ENCODE peak calls at places on chromosomes 3 and 15, in six cellular contexts. E is BJ, C is GM12864, G is fibroblast of lung, P is GM23338, T is adrenal gland. U is an unnamed sample.
A peak's percentile ranks its signal among the peaks of the same experiment; 100 is the strongest.

GRCh38 chr15:65088643-65089021 is 12.1 kb downstream of the KBTBD13 start:
- DNase-seq in C (no peak), P (no peak), E (no peak), T (no peak), G (no peak), U (no peak)

GRCh38 chr3:196179380-196180308 is 31.6 kb downstream of the ZDHHC19 start:
- DNase-seq in P (peak; percentile 73), E (no peak), C (peak; percentile 92), T (no peak), G (peak; percentile 58), U (peak; percentile 82)

GRCh38 chr15:64527263-64527984 is 67.0 kb downstream of the ZNF609 start:
- DNase-seq in E (no peak), T (no peak), G (peak; percentile 66), C (no peak), P (no peak), U (no peak)

GRCh38 chr15:70030851-70031645 is 66.7 kb downstream of the TLE3 start:
- DNase-seq in C (no peak), G (no peak), T (no peak), P (no peak), E (no peak), U (no peak)

GRCh38 chr15:51499379-51499976 is 123.1 kb downstream of the DMXL2 start:
- DNase-seq in E (no peak), C (peak; percentile 21), T (no peak), P (peak; percentile 79), G (peak; percentile 66), U (peak; percentile 51)

GRCh38 chr3:39141211-39141995 is 12.0 kb downstream of the CSRNP1 start:
- DNase-seq in T (peak; percentile 72), E (no peak), G (peak; percentile 26), P (no peak), C (no peak), U (no peak)

GRCh38 chr3:114442251-114442650 is 148.4 kb downstream of the TIGIT start:
- DNase-seq in T (peak; percentile 52), G (peak; percentile 53), P (no peak), E (no peak), C (no peak), U (no peak)

GRCh38 chr3:129314757-129315385 is 36.2 kb downstream of the HMCES start:
- DNase-seq in E (peak; percentile 42), G (peak; percentile 94), P (peak; percentile 98), T (peak; percentile 85), C (no peak), U (peak; percentile 90)

GRCh38 chr15:72112111-72112510 is 5.8 kb downstream of the MYO9A start:
- DNase-seq in E (no peak), C (no peak), P (no peak), T (no peak), G (peak; percentile 62), U (no peak)

GRCh38 chr3:25587094-25587493 is 77.6 kb downstream of the TOP2B start:
- DNase-seq in P (no peak), G (no peak), T (no peak), E (no peak), C (no peak), U (no peak)

GRCh38 chr15:59583088-59583487 is 28.5 kb upstream of the GCNT3 start:
- DNase-seq in E (no peak), C (no peak), G (no peak), T (no peak), P (no peak), U (no peak)

GRCh38 chr15:37107071-37107753 is 6.9 kb upstream of the MEIS2 start:
- DNase-seq in T (peak; percentile 46), G (no peak), P (peak; percentile 75), E (no peak), C (no peak), U (no peak)

GRCh38 chr3:51163051-51163450 is 222.0 kb upstream of the MANF start:
- DNase-seq in E (no peak), C (no peak), T (no peak), P (no peak), G (no peak), U (no peak)

GRCh38 chr15:74630284-74631086 is 14.8 kb downstream of the CLK3 start:
- DNase-seq in T (no peak), C (no peak), G (no peak), E (no peak), P (no peak), U (no peak)

GRCh38 chr3:112761062-112761638 is 85.5 kb downstream of the CD200R1L start:
- DNase-seq in T (no peak), E (no peak), G (no peak), P (no peak), C (no peak), U (no peak)

GRCh38 chr3:33027091-33027490 is 69.9 kb downstream of the GLB1 start:
- DNase-seq in G (no peak), C (no peak), T (no peak), E (no peak), P (no peak), U (no peak)

GRCh38 chr3:14543446-14543845 is 3.3 kb upstream of the GRIP2 start:
- DNase-seq in P (no peak), G (no peak), E (no peak), C (no peak), T (no peak), U (no peak)

GRCh38 chr3:14542656-14543055 is 2.5 kb upstream of the GRIP2 start:
- DNase-seq in C (no peak), P (no peak), T (no peak), G (no peak), E (no peak), U (no peak)

GRCh38 chr3:14546041-14546440 is 5.9 kb upstream of the GRIP2 start:
- DNase-seq in G (no peak), T (no peak), C (no peak), P (no peak), E (no peak), U (no peak)

GRCh38 chr3:14545251-14545635 is 5.1 kb upstream of the GRIP2 start:
- DNase-seq in P (no peak), G (no peak), E (no peak), C (no peak), T (no peak), U (no peak)

DNA sequence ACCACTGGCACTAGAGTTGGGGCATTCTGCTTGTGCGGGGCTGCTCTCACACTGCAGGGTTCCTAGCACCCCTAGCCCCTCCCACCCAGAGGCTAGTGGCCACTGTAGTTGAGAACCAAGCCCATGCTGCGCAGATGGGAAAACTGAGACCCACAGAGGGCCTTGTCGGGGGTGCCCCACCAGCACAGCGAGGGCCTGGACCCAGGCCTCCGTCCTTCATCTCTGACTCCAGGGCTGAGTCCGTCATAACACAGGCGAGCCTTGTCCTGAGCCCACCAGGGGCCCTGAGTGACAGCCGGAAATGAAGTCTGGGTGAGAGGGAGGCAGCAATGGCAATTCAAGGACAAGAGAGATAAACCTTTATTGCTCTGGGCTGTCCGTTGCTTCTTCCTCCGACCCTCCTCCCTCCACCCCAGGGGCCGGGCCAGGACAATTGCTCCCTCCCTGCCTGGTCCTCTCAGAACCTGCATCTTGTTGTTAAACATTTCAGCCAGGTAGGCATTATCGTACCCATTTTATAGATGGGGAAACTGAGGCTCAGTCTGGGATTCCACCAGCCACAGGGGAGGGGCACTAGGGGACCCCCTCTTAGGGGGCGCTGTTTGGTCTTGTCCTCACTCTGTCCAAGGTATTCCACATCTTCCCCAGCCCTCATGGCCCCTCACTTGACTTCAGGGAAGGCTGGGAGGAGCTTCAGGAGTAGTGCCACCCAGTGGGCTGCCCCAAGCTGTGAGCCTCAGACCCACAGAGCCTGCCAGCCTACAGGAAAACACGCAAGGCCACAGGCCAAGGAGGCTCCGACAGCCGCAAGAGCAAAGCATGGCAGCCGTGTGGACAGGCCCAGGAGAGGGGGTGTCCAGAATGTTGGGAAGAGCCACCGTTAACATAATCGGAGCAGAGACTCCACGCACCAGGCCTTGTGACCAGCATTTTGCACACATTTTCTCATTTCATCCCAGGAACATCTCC is 4.4 kb upstream of the GRIP2 start:
- DNase-seq in T (no peak), G (no peak), E (no peak), C (no peak), P (no peak), U (no peak)
- TF ChIP-seq CTCF in T (no peak), G (no peak), E (no peak), C (no peak), P (peak; percentile 15), U (no peak)

GRCh38 chr3:31615071-31615875 is 82.5 kb downstream of the STT3B start:
- DNase-seq in T (no peak), C (no peak), P (no peak), G (no peak), E (no peak), U (no peak)

GRCh38 chr3:31613131-31613626 is 80.5 kb downstream of the STT3B start:
- DNase-seq in P (no peak), C (no peak), G (peak; percentile 59), E (no peak), T (no peak), U (no peak)

GRCh38 chr3:31610700-31611275 is 78.1 kb downstream of the STT3B start:
- DNase-seq in C (no peak), P (peak; percentile 27), G (peak; percentile 67), T (no peak), E (no peak), U (no peak)

GRCh38 chr3:31614162-31614921 is 81.6 kb downstream of the STT3B start:
- DNase-seq in E (no peak), C (no peak), T (no peak), P (no peak), G (peak; percentile 14), U (no peak)

GRCh38 chr3:31613654-31614053 is 80.9 kb downstream of the STT3B start:
- DNase-seq in P (no peak), G (peak; percentile 63), C (no peak), E (no peak), T (no peak), U (no peak)
- TF ChIP-seq CTCF in P (no peak), G (no peak), C (no peak), E (no peak), T (no peak), U (no peak)

GRCh38 chr3:181567446-181568075 is 144.2 kb upstream of the SOX2 start:
- DNase-seq in C (no peak), G (no peak), T (no peak), E (no peak), P (no peak), U (no peak)

GRCh38 chr3:181561130-181561529 is 150.6 kb upstream of the SOX2 start:
- DNase-seq in E (no peak), T (no peak), P (no peak), C (no peak), G (no peak), U (no peak)

GRCh38 chr3:181561605-181562031 is 150.1 kb upstream of the SOX2 start:
- DNase-seq in P (no peak), T (no peak), C (no peak), G (no peak), E (no peak), U (no peak)

GRCh38 chr3:181565416-181565815 is 146.3 kb upstream of the SOX2 start:
- DNase-seq in E (no peak), G (no peak), C (no peak), T (no peak), P (no peak), U (no peak)

DNA sequence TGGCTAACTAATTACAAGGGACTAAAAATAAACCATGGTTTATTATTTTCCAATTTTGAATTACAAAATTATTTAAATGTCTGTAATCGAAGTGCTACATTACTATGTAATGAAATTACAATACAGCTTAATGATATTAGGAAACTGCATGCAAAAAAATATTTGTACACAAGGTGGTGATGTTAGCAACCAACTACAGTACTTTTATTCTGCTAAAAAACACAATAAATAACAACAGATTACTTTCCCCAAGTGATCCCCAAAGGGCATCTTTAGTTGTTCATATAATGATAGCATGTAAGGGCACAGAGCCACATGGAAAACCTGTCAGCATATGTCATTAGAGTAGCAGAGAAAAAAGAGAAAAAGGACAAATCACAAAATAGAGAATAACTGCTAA is 147.5 kb upstream of the SOX2 start:
- DNase-seq in E (no peak), T (no peak), C (no peak), P (no peak), G (no peak), U (no peak)
- TF ChIP-seq CTCF in E (no peak), T (no peak), C (no peak), P (peak; percentile 33), G (no peak), U (no peak)

GRCh38 chr3:191220908-191221307 is 21.9 kb downstream of the OSTN start:
- DNase-seq in G (no peak), T (no peak), E (no peak), C (no peak), P (peak; percentile 47), U (no peak)
- TF ChIP-seq CTCF in G (no peak), T (no peak), E (no peak), C (no peak), P (peak; percentile 38), U (no peak)